ENCODE peak calls at places on chromosomes 13 and 19, in ten cellular contexts. A is AG10803; Y is progenitor cell of endocrine pancreas; F is SK-N-SH; G is fibroblast of pulmonary artery; W is HCT116; O is sigmoid colon; P is upper lobe of right lung; R is fibroblast of mammary gland; Z is CD8-positive, alpha-beta T cell. E is an unnamed sample.

GRCh38 chr19:3336680-3337523 is 29.5 kb upstream of the NFIC start:
- DNase-seq in W (no peak), O (peak), R (peak), P (peak), G (peak), Y (no peak), F (peak), Z (no peak), A (peak), E (no peak)

GRCh38 chr13:111975539-111976473 is 91.1 kb upstream of the SOX1 start:
- DNase-seq in Y (no peak), O (no peak), Z (no peak), F (peak), P (no peak), A (no peak), W (no peak), R (no peak), G (no peak), E (no peak)

GRCh38 chr19:16876904-16877361 is 11.9 kb upstream of the F2RL3 start:
- DNase-seq in O (no peak), W (no peak), A (no peak), Y (no peak), P (no peak), Z (no peak), R (peak), F (no peak), G (no peak), E (no peak)

GRCh38 chr13:29679357-29680050 is 84.0 kb upstream of the SLC7A1 start:
- DNase-seq in P (no peak), W (no peak), Y (no peak), F (peak), O (no peak), A (no peak), G (peak), R (no peak), Z (no peak), E (no peak)

GRCh38 chr19:5664515-5664914 is 15.8 kb downstream of the MICOS13 start:
- DNase-seq in Z (no peak), G (no peak), R (no peak), A (no peak), P (no peak), W (no peak), F (no peak), O (no peak), Y (no peak), E (no peak)

GRCh38 chr19:46924874-46925547 is 64.2 kb downstream of the ARHGAP35 start:
- DNase-seq in Y (no peak), Z (no peak), G (no peak), O (no peak), W (no peak), F (no peak), P (no peak), R (no peak), A (peak), E (no peak)

GRCh38 chr19:42121666-42122069 is 10.6 kb downstream of the POU2F2 start:
- DNase-seq in G (peak), R (peak), A (peak), Y (no peak), P (no peak), O (no peak), Z (peak), F (no peak), W (no peak), E (no peak)

GRCh38 chr19:13861714-13862531 is 15.0 kb upstream of the NANOS3 start:
- DNase-seq in W (no peak), R (peak), P (peak), Y (peak), F (peak), A (peak), O (peak), G (peak), Z (peak), E (peak)

GRCh38 chr19:29525901-29526729 is at the start of gene VSTM2B:
- DNase-seq in F (peak), A (no peak), G (no peak), Z (no peak), W (no peak), R (no peak), Y (no peak), O (no peak), P (peak), E (peak)

GRCh38 chr19:47479701-47480503 is 4.1 kb downstream of the KPTN start:
- DNase-seq in R (peak), F (no peak), Z (no peak), P (peak), O (no peak), A (no peak), W (no peak), G (no peak), Y (no peak), E (peak)

GRCh38 chr19:51138549-51138979 is 3.5 kb upstream of the SIGLEC7 start:
- DNase-seq in Z (no peak), W (no peak), P (peak), G (peak), O (peak), R (no peak), F (no peak), A (no peak), Y (no peak), E (no peak)

GRCh38 chr13:110250258-110250891 is 56.6 kb downstream of the COL4A1 start:
- DNase-seq in A (peak), Z (no peak), P (no peak), O (peak), Y (no peak), W (no peak), F (no peak), G (peak), R (peak), E (no peak)

GRCh38 chr19:11324079-11324661 is 15.3 kb downstream of the RAB3D start:
- DNase-seq in A (peak), W (no peak), O (peak), Y (no peak), R (peak), G (peak), P (peak), Z (no peak), F (peak), E (no peak)

GRCh38 chr13:111422352-111422751 is 101.9 kb downstream of the TEX29 start:
- DNase-seq in A (no peak), R (no peak), G (no peak), W (no peak), P (no peak), F (no peak), Y (no peak), Z (no peak), O (no peak), E (no peak)

GRCh38 chr19:2841858-2842574 is 741 bp downstream of the ZNF555 start:
- DNase-seq in F (peak), G (no peak), Y (no peak), R (no peak), W (no peak), O (no peak), P (no peak), Z (no peak), A (no peak), E (no peak)

GRCh38 chr13:95301947-95302386 is 716 bp upstream of the ABCC4 start:
- DNase-seq in W (no peak), A (no peak), P (no peak), R (no peak), G (peak), F (peak), Y (no peak), Z (no peak), O (no peak), E (no peak)

GRCh38 chr19:16405797-16406196 is 66.0 kb downstream of the EPS15L1 start:
- DNase-seq in R (no peak), A (no peak), W (no peak), F (no peak), O (no peak), G (no peak), Z (no peak), Y (no peak), P (no peak), E (no peak)

GRCh38 chr13:53060840-53061485 is 32.4 kb downstream of the OLFM4 start:
- DNase-seq in Y (no peak), Z (no peak), W (no peak), A (no peak), F (no peak), R (no peak), P (no peak), G (no peak), O (no peak), E (no peak)

GRCh38 chr19:8577247-8577646 is at the start of gene MYO1F:
- DNase-seq in W (no peak), O (peak), G (no peak), Z (no peak), A (no peak), F (no peak), Y (no peak), R (no peak), P (peak), E (no peak)

GRCh38 chr13:60331249-60332012 is 65.6 kb upstream of the TDRD3 start:
- DNase-seq in F (no peak), G (no peak), W (no peak), O (no peak), Y (no peak), Z (no peak), P (no peak), R (no peak), A (no peak), E (no peak)

GRCh38 chr19:49558591-49558990 is 21.8 kb downstream of the NOSIP start:
- DNase-seq in A (no peak), F (no peak), G (no peak), P (no peak), O (no peak), W (no peak), R (no peak), Y (no peak), Z (peak), E (no peak)

GRCh38 chr19:41926028-41926860 is 2.0 kb downstream of the ERFL start:
- DNase-seq in Z (no peak), G (no peak), R (no peak), Y (no peak), P (no peak), A (no peak), W (no peak), O (no peak), F (peak), E (no peak)

GRCh38 chr19:35743640-35744306 is 1.4 kb downstream of the U2AF1L4 start:
- DNase-seq in R (no peak), P (no peak), A (no peak), W (no peak), O (no peak), G (no peak), Y (no peak), Z (no peak), F (no peak), E (no peak)

GRCh38 chr19:35501684-35502083 is 11.4 kb upstream of the KRTDAP start:
- DNase-seq in P (no peak), G (peak), F (no peak), R (peak), Y (no peak), O (no peak), W (no peak), A (no peak), Z (no peak), E (no peak)

GRCh38 chr13:105587786-105588185 is 947.7 kb downstream of the EFNB2 start:
- DNase-seq in W (peak), Y (no peak), R (no peak), Z (no peak), F (no peak), A (no peak), O (no peak), P (no peak), G (no peak), E (no peak)

GRCh38 chr19:55080121-55080914 is 4.6 kb downstream of the EPS8L1 start:
- DNase-seq in F (peak), O (no peak), A (peak), P (peak), R (peak), W (peak), G (peak), Z (peak), Y (no peak), E (peak)

GRCh38 chr19:13964776-13965175 is 12.5 kb downstream of the DCAF15 start:
- DNase-seq in P (no peak), R (peak), Z (no peak), F (no peak), W (no peak), A (peak), O (no peak), G (no peak), Y (no peak), E (no peak)

GRCh38 chr13:79062291-79062690 is 343.8 kb downstream of the RBM26 start:
- DNase-seq in O (no peak), R (no peak), F (peak), W (no peak), P (no peak), Z (no peak), Y (no peak), G (no peak), A (no peak), E (no peak)

GRCh38 chr13:45292176-45292575 is 48.8 kb downstream of the TPT1 start:
- DNase-seq in Z (no peak), R (no peak), P (no peak), G (no peak), Y (no peak), W (peak), A (peak), F (no peak), O (no peak), E (no peak)

GRCh38 chr13:48838193-48839000 is 137.3 kb upstream of the FNDC3A start:
- DNase-seq in R (no peak), Y (no peak), F (no peak), A (peak), P (no peak), Z (no peak), W (no peak), G (peak), O (no peak), E (no peak)

GRCh38 chr13:24713022-24713421 is 32.8 kb downstream of the ATP12A start:
- DNase-seq in F (no peak), G (no peak), R (no peak), Y (no peak), Z (no peak), W (no peak), P (no peak), O (no peak), A (no peak), E (no peak)

GRCh38 chr13:57740719-57741118 is 109.2 kb downstream of the PCDH17 start:
- DNase-seq in F (peak), O (no peak), G (peak), Y (no peak), P (no peak), R (no peak), Z (no peak), A (no peak), W (no peak), E (no peak)

GRCh38 chr13:80572867-80573266 is 231.9 kb upstream of the SPRY2 start:
- DNase-seq in O (no peak), G (no peak), F (no peak), Z (no peak), R (no peak), W (no peak), Y (no peak), P (no peak), A (no peak), E (no peak)

GRCh38 chr13:27617801-27618411 is 2.4 kb downstream of the LNX2 start:
- DNase-seq in F (no peak), G (no peak), Y (no peak), W (no peak), O (no peak), A (no peak), P (no peak), R (no peak), Z (no peak), E (no peak)

GRCh38 chr13:66033924-66034323 is 1196.2 kb downstream of the PCDH9 start:
- DNase-seq in F (no peak), R (no peak), A (no peak), Y (no peak), O (no peak), P (no peak), G (no peak), W (no peak), Z (no peak), E (no peak)

GRCh38 chr19:35349614-35350521 is 2.2 kb downstream of the FFAR1 start:
- DNase-seq in Y (no peak), P (peak), Z (no peak), A (no peak), O (peak), R (no peak), G (no peak), W (no peak), F (no peak), E (no peak)

GRCh38 chr13:26964278-26965057 is 203.9 kb upstream of the GPR12 start:
- DNase-seq in A (no peak), G (peak), P (no peak), R (no peak), Z (no peak), F (no peak), W (no peak), Y (no peak), O (no peak), E (no peak)

GRCh38 chr13:97285221-97285955 is 63.3 kb downstream of the MBNL2 start:
- DNase-seq in W (no peak), R (peak), P (no peak), G (no peak), O (no peak), A (no peak), F (no peak), Z (no peak), Y (no peak), E (no peak)

GRCh38 chr13:97282705-97283104 is 60.6 kb downstream of the MBNL2 start:
- DNase-seq in Z (no peak), O (no peak), A (no peak), W (no peak), G (no peak), P (no peak), Y (no peak), F (no peak), R (no peak), E (no peak)

GRCh38 chr13:97286317-97287046 is 64.3 kb downstream of the MBNL2 start:
- DNase-seq in R (no peak), F (no peak), A (no peak), W (no peak), Y (no peak), O (no peak), G (no peak), Z (no peak), P (no peak), E (no peak)

GRCh38 chr13:97283888-97284287 is 61.8 kb downstream of the MBNL2 start:
- DNase-seq in R (no peak), Z (no peak), O (no peak), P (no peak), F (no peak), G (no peak), W (no peak), A (no peak), Y (no peak), E (no peak)

DNA sequence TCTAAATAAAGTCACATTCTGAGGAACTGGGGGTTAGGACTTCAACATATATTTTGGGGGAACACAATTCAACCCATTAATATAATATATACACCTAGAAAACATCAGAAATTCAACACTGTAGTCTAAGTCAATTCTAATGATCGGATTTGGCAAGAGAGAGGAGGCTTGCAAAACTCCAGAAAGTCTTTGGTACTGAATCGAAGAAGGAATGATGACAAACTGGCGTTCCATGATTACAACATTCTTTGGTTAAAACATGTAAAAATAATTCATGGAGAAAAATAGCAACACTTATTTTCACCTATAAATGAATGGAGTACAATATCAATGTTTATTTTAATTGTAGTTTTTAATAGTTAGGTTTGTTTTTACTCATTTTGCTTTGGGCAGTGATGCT is 62.4 kb downstream of the MBNL2 start:
- DNase-seq in G (peak), P (no peak), Z (no peak), F (no peak), A (peak), W (no peak), O (no peak), R (peak), Y (no peak), E (no peak)
- TF ChIP-seq CTCF in G (no peak), P (no peak), Z (no peak), F (no peak), A (no peak), W (no peak), O (no peak), R (no peak), Y (no peak), E (no peak)

GRCh38 chr13:75761373-75761772 is 125.2 kb downstream of the LMO7 start:
- DNase-seq in F (no peak), Y (no peak), R (no peak), P (no peak), O (no peak), W (no peak), G (peak), Z (no peak), A (no peak), E (no peak)

GRCh38 chr13:75762967-75763366 is 126.8 kb downstream of the LMO7 start:
- DNase-seq in Y (no peak), R (no peak), F (no peak), G (no peak), P (no peak), O (no peak), W (no peak), Z (no peak), A (no peak), E (no peak)

GRCh38 chr13:75759531-75759930 is 123.4 kb downstream of the LMO7 start:
- DNase-seq in A (no peak), Z (no peak), G (no peak), O (no peak), F (no peak), W (no peak), R (no peak), P (no peak), Y (no peak), E (no peak)

GRCh38 chr13:75762066-75762937 is 126.2 kb downstream of the LMO7 start:
- DNase-seq in R (peak), Y (no peak), O (no peak), P (no peak), A (no peak), W (no peak), G (no peak), F (no peak), Z (peak), E (no peak)

DNA sequence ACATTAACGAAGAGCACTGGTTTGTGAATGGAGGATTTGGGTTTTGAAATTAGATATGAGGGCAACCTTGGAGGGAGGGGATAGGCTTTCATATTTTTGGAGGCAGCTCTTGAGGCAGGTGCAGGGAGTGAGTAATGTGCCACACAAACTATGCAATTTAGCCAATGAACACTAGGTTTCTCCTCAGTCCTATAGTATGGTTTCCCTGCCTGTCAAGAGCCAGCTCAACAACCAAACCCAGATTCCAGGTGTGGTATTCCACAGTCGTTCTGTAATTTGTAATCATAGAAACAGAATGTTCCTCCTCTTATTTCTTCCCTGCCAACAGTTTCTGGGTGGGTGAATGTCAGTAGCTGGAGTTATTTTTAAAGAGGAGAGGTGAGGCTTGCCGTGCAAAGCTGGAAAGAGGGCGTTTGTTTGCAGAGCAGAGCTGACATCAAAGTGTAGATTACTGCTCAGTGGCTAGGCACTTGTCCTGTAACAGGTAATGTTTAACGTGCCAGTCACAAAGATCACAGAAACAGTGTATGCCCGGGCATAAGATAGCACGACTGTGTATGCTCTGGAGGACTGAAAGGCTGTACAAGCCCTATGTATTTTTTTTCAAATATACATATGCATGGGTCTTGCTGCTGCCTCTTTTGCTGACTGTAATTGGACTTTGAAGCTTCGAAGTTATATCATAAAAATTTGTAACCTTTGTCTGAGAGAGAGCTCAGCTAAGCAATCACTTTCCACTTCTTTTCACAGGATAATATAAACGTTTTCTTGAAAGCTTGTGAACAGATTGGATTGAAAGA is 124.3 kb downstream of the LMO7 start:
- DNase-seq in Z (peak), F (no peak), G (no peak), Y (no peak), O (no peak), A (no peak), P (no peak), W (peak), R (peak), E (no peak)
- TF ChIP-seq CTCF in Z (peak), F (no peak), G (no peak), Y (peak), O (no peak), A (peak), P (peak), W (no peak), R (peak), E (no peak)

GRCh38 chr19:31553112-31553843 is 204.0 kb upstream of the TSHZ3 start:
- DNase-seq in O (peak), A (no peak), G (no peak), R (no peak), Z (no peak), P (no peak), Y (no peak), W (no peak), F (peak), E (no peak)

GRCh38 chr19:31545766-31546165 is 196.5 kb upstream of the TSHZ3 start:
- DNase-seq in F (no peak), P (no peak), W (no peak), R (no peak), A (no peak), O (no peak), Y (no peak), Z (no peak), G (no peak), E (no peak)

GRCh38 chr19:31546561-31546960 is 197.3 kb upstream of the TSHZ3 start:
- DNase-seq in O (no peak), W (no peak), A (no peak), P (no peak), G (no peak), Y (no peak), R (no peak), F (no peak), Z (no peak), E (no peak)

GRCh38 chr19:31553844-31554215 is 204.6 kb upstream of the TSHZ3 start:
- DNase-seq in P (no peak), F (no peak), W (no peak), A (no peak), Y (no peak), O (no peak), G (no peak), R (no peak), Z (no peak), E (no peak)

GRCh38 chr19:31548941-31549340 is 199.7 kb upstream of the TSHZ3 start:
- DNase-seq in O (peak), R (peak), Y (no peak), F (no peak), W (no peak), G (peak), P (no peak), Z (no peak), A (peak), E (peak)
- TF ChIP-seq CTCF in O (peak), R (peak), Y (peak), F (peak), W (no peak), G (peak), P (peak), Z (no peak), A (peak), E (peak)

GRCh38 chr13:61684976-61685682 is 269.5 kb upstream of the PCDH20 start:
- DNase-seq in R (no peak), Y (no peak), F (no peak), G (no peak), P (no peak), Z (no peak), A (no peak), O (no peak), W (no peak), E (no peak)

GRCh38 chr13:61685683-61686013 is 270.0 kb upstream of the PCDH20 start:
- DNase-seq in G (peak), F (peak), R (no peak), Z (no peak), A (no peak), P (no peak), Y (no peak), O (no peak), W (peak), E (peak)
- TF ChIP-seq CTCF in G (no peak), F (no peak), R (no peak), Z (no peak), A (no peak), P (peak), Y (peak), O (no peak), W (peak), E (peak)

E was measured in nephron progenitor cell.